ENCODE peak calls at places on chromosomes 1 and 21, in nine cellular contexts. One of them, this sample, is unnamed.

GRCh38 chr21:37793660-37794059 is 122.6 kb downstream of the KCNJ6 start:
- DNase-seq in CD8-positive, alpha-beta T cell: no peak
- DNase-seq in heart right ventricle: no peak
- DNase-seq in adrenal gland: no peak
- DNase-seq in cardiac muscle cell: no peak
- DNase-seq in upper lobe of left lung: no peak
- DNase-seq in PC-9: no peak
- DNase-seq in dorsolateral prefrontal cortex: no peak
- DNase-seq in osteoblast: peak; percentile 67
- DNase-seq in this sample: no peak

GRCh38 chr1:219710529-219711194 is 97.8 kb upstream of the ZC3H11B start:
- DNase-seq in CD8-positive, alpha-beta T cell: no peak
- DNase-seq in heart right ventricle: no peak
- DNase-seq in adrenal gland: no peak
- DNase-seq in cardiac muscle cell: no peak
- DNase-seq in upper lobe of left lung: no peak
- DNase-seq in PC-9: peak; percentile 77
- DNase-seq in dorsolateral prefrontal cortex: no peak
- DNase-seq in osteoblast: peak; percentile 78
- DNase-seq in this sample: no peak

GRCh38 chr1:51139474-51139873 is 37.4 kb downstream of the C1orf185 start:
- DNase-seq in CD8-positive, alpha-beta T cell: no peak
- DNase-seq in heart right ventricle: no peak
- DNase-seq in adrenal gland: no peak
- DNase-seq in cardiac muscle cell: no peak
- DNase-seq in upper lobe of left lung: no peak
- DNase-seq in PC-9: no peak
- DNase-seq in dorsolateral prefrontal cortex: no peak
- DNase-seq in osteoblast: no peak
- DNase-seq in this sample: no peak

GRCh38 chr1:176073524-176074157 is 133.4 kb downstream of the COP1 start:
- DNase-seq in CD8-positive, alpha-beta T cell: no peak
- DNase-seq in heart right ventricle: peak; percentile 67
- DNase-seq in adrenal gland: peak; percentile 57
- DNase-seq in cardiac muscle cell: peak; percentile 85
- DNase-seq in upper lobe of left lung: no peak
- DNase-seq in PC-9: peak; percentile 51
- DNase-seq in dorsolateral prefrontal cortex: no peak
- DNase-seq in osteoblast: peak; percentile 71
- DNase-seq in this sample: no peak

GRCh38 chr1:6157528-6158174 is 22.5 kb downstream of the CHD5 start:
- DNase-seq in CD8-positive, alpha-beta T cell: no peak
- DNase-seq in heart right ventricle: no peak
- DNase-seq in adrenal gland: no peak
- DNase-seq in cardiac muscle cell: no peak
- DNase-seq in upper lobe of left lung: no peak
- DNase-seq in PC-9: peak; percentile 95
- DNase-seq in dorsolateral prefrontal cortex: peak; percentile 68
- DNase-seq in osteoblast: no peak
- DNase-seq in this sample: no peak

GRCh38 chr21:39631842-39632577 is 19.3 kb downstream of the B3GALT5 start:
- DNase-seq in CD8-positive, alpha-beta T cell: no peak
- DNase-seq in heart right ventricle: no peak
- DNase-seq in adrenal gland: no peak
- DNase-seq in cardiac muscle cell: no peak
- DNase-seq in upper lobe of left lung: no peak
- DNase-seq in PC-9: no peak
- DNase-seq in dorsolateral prefrontal cortex: no peak
- DNase-seq in osteoblast: no peak
- DNase-seq in this sample: no peak

GRCh38 chr1:85328713-85329376 is 52.4 kb upstream of the BCL10 start:
- DNase-seq in CD8-positive, alpha-beta T cell: no peak
- DNase-seq in heart right ventricle: peak; percentile 43
- DNase-seq in adrenal gland: peak; percentile 71
- DNase-seq in cardiac muscle cell: no peak
- DNase-seq in upper lobe of left lung: peak; percentile 34
- DNase-seq in PC-9: peak; percentile 99
- DNase-seq in dorsolateral prefrontal cortex: no peak
- DNase-seq in osteoblast: peak; percentile 91
- DNase-seq in this sample: no peak

GRCh38 chr1:6832789-6833188 is 47.5 kb downstream of the CAMTA1 start:
- DNase-seq in CD8-positive, alpha-beta T cell: no peak
- DNase-seq in heart right ventricle: no peak
- DNase-seq in adrenal gland: no peak
- DNase-seq in cardiac muscle cell: peak; percentile 32
- DNase-seq in upper lobe of left lung: peak; percentile 30
- DNase-seq in PC-9: no peak
- DNase-seq in dorsolateral prefrontal cortex: no peak
- DNase-seq in osteoblast: peak; percentile 8
- DNase-seq in this sample: no peak

GRCh38 chr21:44994581-44995171 is 54.8 kb downstream of the SLX9 start:
- DNase-seq in CD8-positive, alpha-beta T cell: no peak
- DNase-seq in heart right ventricle: no peak
- DNase-seq in adrenal gland: no peak
- DNase-seq in cardiac muscle cell: no peak
- DNase-seq in upper lobe of left lung: no peak
- DNase-seq in PC-9: no peak
- DNase-seq in dorsolateral prefrontal cortex: no peak
- DNase-seq in osteoblast: no peak
- DNase-seq in this sample: no peak

GRCh38 chr21:35195232-35195631 is 146.1 kb upstream of the RUNX1 start:
- DNase-seq in CD8-positive, alpha-beta T cell: no peak
- DNase-seq in heart right ventricle: no peak
- DNase-seq in adrenal gland: peak; percentile 18
- DNase-seq in cardiac muscle cell: no peak
- DNase-seq in upper lobe of left lung: no peak
- DNase-seq in PC-9: no peak
- DNase-seq in dorsolateral prefrontal cortex: no peak
- DNase-seq in osteoblast: no peak
- DNase-seq in this sample: no peak

GRCh38 chr1:224061436-224061835 is 52.5 kb upstream of the FBXO28 start:
- DNase-seq in CD8-positive, alpha-beta T cell: no peak
- DNase-seq in heart right ventricle: no peak
- DNase-seq in adrenal gland: no peak
- DNase-seq in cardiac muscle cell: no peak
- DNase-seq in upper lobe of left lung: no peak
- DNase-seq in PC-9: no peak
- DNase-seq in dorsolateral prefrontal cortex: no peak
- DNase-seq in osteoblast: no peak
- DNase-seq in this sample: no peak

GRCh38 chr1:34928865-34929496 is 469 bp downstream of the DLGAP3 start:
- DNase-seq in CD8-positive, alpha-beta T cell: no peak
- DNase-seq in heart right ventricle: no peak
- DNase-seq in adrenal gland: no peak
- DNase-seq in cardiac muscle cell: peak; percentile 35
- DNase-seq in upper lobe of left lung: no peak
- DNase-seq in PC-9: no peak
- DNase-seq in dorsolateral prefrontal cortex: no peak
- DNase-seq in osteoblast: peak; percentile 81
- DNase-seq in this sample: no peak

GRCh38 chr1:25619101-25619890 is 2.7 kb downstream of the MAN1C1 start:
- DNase-seq in CD8-positive, alpha-beta T cell: peak; percentile 34
- DNase-seq in heart right ventricle: peak; percentile 45
- DNase-seq in adrenal gland: peak; percentile 21
- DNase-seq in cardiac muscle cell: peak; percentile 80
- DNase-seq in upper lobe of left lung: peak; percentile 36
- DNase-seq in PC-9: no peak
- DNase-seq in dorsolateral prefrontal cortex: peak; percentile 58
- DNase-seq in osteoblast: peak; percentile 89
- DNase-seq in this sample: peak; percentile 46

GRCh38 chr1:17630048-17630830 is 90.7 kb downstream of the ARHGEF10L start:
- DNase-seq in CD8-positive, alpha-beta T cell: no peak
- DNase-seq in heart right ventricle: peak; percentile 68
- DNase-seq in adrenal gland: peak; percentile 38
- DNase-seq in cardiac muscle cell: no peak
- DNase-seq in upper lobe of left lung: peak; percentile 76
- DNase-seq in PC-9: no peak
- DNase-seq in dorsolateral prefrontal cortex: no peak
- DNase-seq in osteoblast: no peak
- DNase-seq in this sample: no peak

GRCh38 chr1:12052997-12053686 is 10.0 kb upstream of the TNFRSF8 start:
- DNase-seq in CD8-positive, alpha-beta T cell: no peak
- DNase-seq in heart right ventricle: peak; percentile 64
- DNase-seq in adrenal gland: peak; percentile 48
- DNase-seq in cardiac muscle cell: no peak
- DNase-seq in upper lobe of left lung: no peak
- DNase-seq in PC-9: no peak
- DNase-seq in dorsolateral prefrontal cortex: no peak
- DNase-seq in osteoblast: peak; percentile 51
- DNase-seq in this sample: no peak

GRCh38 chr1:228420968-228421826 is 4.5 kb upstream of the TRIM17 start:
- DNase-seq in CD8-positive, alpha-beta T cell: no peak
- DNase-seq in heart right ventricle: no peak
- DNase-seq in adrenal gland: no peak
- DNase-seq in cardiac muscle cell: no peak
- DNase-seq in upper lobe of left lung: no peak
- DNase-seq in PC-9: peak; percentile 92
- DNase-seq in dorsolateral prefrontal cortex: no peak
- DNase-seq in osteoblast: no peak
- DNase-seq in this sample: no peak

GRCh38 chr1:5394111-5394510 is 598.1 kb downstream of the NPHP4 start:
- DNase-seq in CD8-positive, alpha-beta T cell: no peak
- DNase-seq in heart right ventricle: no peak
- DNase-seq in adrenal gland: no peak
- DNase-seq in cardiac muscle cell: no peak
- DNase-seq in upper lobe of left lung: no peak
- DNase-seq in PC-9: no peak
- DNase-seq in dorsolateral prefrontal cortex: no peak
- DNase-seq in osteoblast: peak; percentile 15
- DNase-seq in this sample: no peak

GRCh38 chr1:222589462-222590302 is at the start of gene TAF1A:
- DNase-seq in CD8-positive, alpha-beta T cell: peak; percentile 76
- DNase-seq in heart right ventricle: peak; percentile 89
- DNase-seq in adrenal gland: peak; percentile 91
- DNase-seq in cardiac muscle cell: peak; percentile 93
- DNase-seq in upper lobe of left lung: peak; percentile 91
- DNase-seq in PC-9: peak; percentile 83
- DNase-seq in dorsolateral prefrontal cortex: peak; percentile 84
- DNase-seq in osteoblast: peak; percentile 84
- DNase-seq in this sample: peak; percentile 77

GRCh38 chr1:78691995-78692747 is 42.5 kb downstream of the IFI44 start:
- DNase-seq in CD8-positive, alpha-beta T cell: no peak
- DNase-seq in heart right ventricle: no peak
- DNase-seq in adrenal gland: no peak
- DNase-seq in cardiac muscle cell: no peak
- DNase-seq in upper lobe of left lung: no peak
- DNase-seq in PC-9: no peak
- DNase-seq in dorsolateral prefrontal cortex: no peak
- DNase-seq in osteoblast: peak; percentile 26
- DNase-seq in this sample: no peak

DNA sequence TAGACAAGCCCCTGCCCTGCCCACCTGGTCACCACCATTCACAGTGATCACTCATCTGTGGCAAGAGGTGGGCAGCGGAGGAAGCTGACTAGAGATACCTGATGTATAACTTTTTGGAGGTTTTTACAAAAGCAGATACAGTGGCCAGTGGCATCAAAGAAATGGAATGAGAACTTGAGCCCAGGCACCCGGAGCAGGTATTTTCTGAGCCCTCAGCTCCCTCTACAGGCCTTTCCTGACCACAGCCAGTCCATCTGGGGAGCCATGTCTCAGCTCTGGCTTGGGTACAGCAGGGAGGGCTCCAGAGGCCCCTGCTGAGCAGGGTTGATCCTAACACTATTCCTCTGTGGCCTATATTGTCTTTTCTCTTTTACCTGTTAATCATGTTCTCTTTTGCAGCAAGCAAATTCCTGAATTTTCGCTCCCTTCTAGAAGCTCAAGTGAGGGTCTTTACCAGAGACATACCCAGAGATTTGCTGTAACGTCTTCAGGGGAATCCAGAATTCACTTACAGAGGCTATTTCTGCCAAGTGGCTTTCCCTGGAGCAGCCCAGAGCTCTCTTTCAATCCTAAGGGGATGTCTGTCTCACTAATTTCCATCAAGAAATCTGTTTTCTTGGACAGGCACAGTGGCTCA is 27.3 kb downstream of the GPR157 start:
- DNase-seq in CD8-positive, alpha-beta T cell: no peak
- DNase-seq in heart right ventricle: peak; percentile 41
- DNase-seq in adrenal gland: peak; percentile 47
- DNase-seq in cardiac muscle cell: peak; percentile 53
- DNase-seq in upper lobe of left lung: no peak
- DNase-seq in PC-9: no peak
- DNase-seq in dorsolateral prefrontal cortex: no peak
- DNase-seq in osteoblast: peak; percentile 94
- DNase-seq in this sample: no peak
- TF ChIP-seq CTCF in CD8-positive, alpha-beta T cell: no peak
- TF ChIP-seq CTCF in heart right ventricle: peak; percentile 60
- TF ChIP-seq CTCF in adrenal gland: peak; percentile 61
- TF ChIP-seq CTCF in cardiac muscle cell: peak; percentile 88
- TF ChIP-seq CTCF in upper lobe of left lung: no peak
- TF ChIP-seq CTCF in PC-9: peak; percentile 63
- TF ChIP-seq CTCF in dorsolateral prefrontal cortex: peak; percentile 47
- TF ChIP-seq CTCF in osteoblast: peak; percentile 89
- TF ChIP-seq CTCF in this sample: no peak

GRCh38 chr21:33870768-33871167 is 44.8 kb downstream of the ATP5PO start:
- DNase-seq in CD8-positive, alpha-beta T cell: no peak
- DNase-seq in heart right ventricle: no peak
- DNase-seq in adrenal gland: no peak
- DNase-seq in cardiac muscle cell: no peak
- DNase-seq in upper lobe of left lung: no peak
- DNase-seq in PC-9: no peak
- DNase-seq in dorsolateral prefrontal cortex: no peak
- DNase-seq in osteoblast: no peak
- DNase-seq in this sample: no peak
- H3K27ac ChIP-seq in CD8-positive, alpha-beta T cell: no peak overlapping the region
- H3K27ac ChIP-seq in heart right ventricle: no peak overlapping the region
- H3K27ac ChIP-seq in adrenal gland: no peak overlapping the region
- H3K27ac ChIP-seq in cardiac muscle cell: no peak overlapping the region
- H3K27ac ChIP-seq in upper lobe of left lung: no peak overlapping the region
- H3K27ac ChIP-seq in PC-9: no peak overlapping the region
- H3K27ac ChIP-seq in dorsolateral prefrontal cortex: no peak overlapping the region
- H3K27ac ChIP-seq in osteoblast: no peak overlapping the region
- H3K27ac ChIP-seq in this sample: no peak overlapping the region

GRCh38 chr1:1434131-1434811 is 1.2 kb upstream of the VWA1 start:
- DNase-seq in CD8-positive, alpha-beta T cell: no peak
- DNase-seq in heart right ventricle: peak; percentile 77
- DNase-seq in adrenal gland: peak; percentile 33
- DNase-seq in cardiac muscle cell: peak; percentile 52
- DNase-seq in upper lobe of left lung: peak; percentile 62
- DNase-seq in PC-9: no peak
- DNase-seq in dorsolateral prefrontal cortex: no peak
- DNase-seq in osteoblast: peak; percentile 89
- DNase-seq in this sample: no peak
- H3K27me3 ChIP-seq in CD8-positive, alpha-beta T cell: peaks cover 34% of the 10 kb centered on the region
- H3K27me3 ChIP-seq in heart right ventricle: peaks cover 7% of the 10 kb centered on the region
- H3K27me3 ChIP-seq in adrenal gland: no peaks in the 10 kb centered on the region
- H3K27me3 ChIP-seq in cardiac muscle cell: peaks cover 2% of the 10 kb centered on the region
- H3K27me3 ChIP-seq in upper lobe of left lung: no peaks in the 10 kb centered on the region
- H3K27me3 ChIP-seq in PC-9: no peaks in the 10 kb centered on the region
- H3K27me3 ChIP-seq in dorsolateral prefrontal cortex: no peaks in the 10 kb centered on the region
- H3K27me3 ChIP-seq in osteoblast: peaks cover 11% of the 10 kb centered on the region
- H3K27me3 ChIP-seq in this sample: peaks cover 72% of the 10 kb centered on the region

DNA sequence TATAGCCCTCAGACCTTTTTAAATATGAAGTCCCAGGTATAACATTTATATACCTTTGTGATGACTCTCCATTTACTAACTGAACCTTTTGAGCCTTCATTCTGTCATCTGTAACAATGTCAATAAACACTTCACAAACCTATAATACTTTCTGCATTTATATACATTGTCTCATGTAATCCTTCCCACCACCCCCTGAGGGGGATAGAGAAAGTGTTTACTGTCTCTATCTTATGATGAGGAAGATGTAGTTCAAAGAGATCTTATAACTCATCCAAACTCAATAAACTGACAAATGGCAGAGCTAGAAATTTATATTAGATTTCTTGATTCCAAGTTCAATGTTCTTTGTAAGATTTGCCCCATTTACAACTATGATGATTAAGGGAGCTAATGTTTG is 48.3 kb upstream of the CR2 start:
- DNase-seq in CD8-positive, alpha-beta T cell: no peak
- DNase-seq in heart right ventricle: no peak
- DNase-seq in adrenal gland: no peak
- DNase-seq in cardiac muscle cell: no peak
- DNase-seq in upper lobe of left lung: no peak
- DNase-seq in PC-9: no peak
- DNase-seq in dorsolateral prefrontal cortex: no peak
- DNase-seq in osteoblast: no peak
- DNase-seq in this sample: no peak
- TF ChIP-seq CTCF in CD8-positive, alpha-beta T cell: no peak
- TF ChIP-seq CTCF in heart right ventricle: no peak
- TF ChIP-seq CTCF in adrenal gland: no peak
- TF ChIP-seq CTCF in cardiac muscle cell: no peak
- TF ChIP-seq CTCF in upper lobe of left lung: no peak
- TF ChIP-seq CTCF in PC-9: no peak
- TF ChIP-seq CTCF in dorsolateral prefrontal cortex: no peak
- TF ChIP-seq CTCF in osteoblast: no peak
- TF ChIP-seq CTCF in this sample: no peak